ENCODE peak calls at places on chromosomes 4 and X, in eight cellular contexts. W is upper lobe of left lung, P is breast epithelium, E is transverse colon, R is H1, C is GM23338, J is K562, B is suprapubic skin. A is an unnamed sample.

GRCh38 chrX:82556588-82556987 is 951.5 kb upstream of the POU3F4 start:
- DNase-seq in W (no peak), J (no peak), B (no peak), C (peak; percentile 9), E (no peak), P (no peak), R (no peak), A (no peak)

GRCh38 chr4:14958436-14958835 is 43.8 kb upstream of the CPEB2 start:
- DNase-seq in B (no peak), W (no peak), P (no peak), C (no peak), J (no peak), R (no peak), E (no peak), A (no peak)

GRCh38 chrX:39616098-39616729 is 481.5 kb downstream of the BCOR start:
- DNase-seq in C (no peak), E (no peak), P (no peak), R (no peak), J (no peak), W (no peak), B (no peak), A (no peak)

GRCh38 chrX:117483950-117484349 is 632.7 kb downstream of the KLHL13 start:
- DNase-seq in B (no peak), C (no peak), J (no peak), R (no peak), P (no peak), E (no peak), W (no peak), A (peak; percentile 51)

GRCh38 chr4:78737020-78737419 is 39.1 kb upstream of the BMP2K start:
- DNase-seq in E (no peak), B (no peak), W (no peak), P (no peak), R (no peak), C (no peak), J (no peak), A (no peak)

GRCh38 chr4:43224591-43224990 is 332.1 kb downstream of the GRXCR1 start:
- DNase-seq in R (no peak), B (no peak), W (no peak), C (no peak), E (no peak), P (no peak), J (no peak), A (no peak)

GRCh38 chrX:10011991-10012390 is 44.8 kb downstream of the CLDN34 start:
- DNase-seq in B (no peak), J (no peak), R (no peak), W (no peak), E (no peak), C (peak; percentile 48), P (no peak), A (no peak)

GRCh38 chr4:818106-818921 is 7.6 kb downstream of the CPLX1 start:
- DNase-seq in R (no peak), W (peak; percentile 84), B (peak; percentile 53), J (no peak), P (no peak), E (no peak), C (no peak), A (no peak)

GRCh38 chr4:120293341-120293740 is 226.7 kb upstream of the MAD2L1 start:
- DNase-seq in B (no peak), C (no peak), E (no peak), W (no peak), R (no peak), P (no peak), J (no peak), A (no peak)

GRCh38 chr4:2829933-2830451 is 13.7 kb upstream of the ADD1 start:
- DNase-seq in E (no peak), J (no peak), R (no peak), B (no peak), W (peak; percentile 82), P (no peak), C (no peak), A (peak; percentile 73)

GRCh38 chr4:101349346-101350064 is 2.2 kb upstream of the PPP3CA start:
- DNase-seq in C (no peak), J (no peak), R (no peak), E (peak; percentile 51), W (no peak), P (peak; percentile 41), B (peak; percentile 73), A (no peak)

GRCh38 chrX:77658886-77659285 is 127.1 kb downstream of the ATRX start:
- DNase-seq in R (no peak), B (no peak), C (no peak), W (no peak), P (no peak), J (no peak), E (no peak), A (no peak)

GRCh38 chr4:11618666-11619282 is 190.1 kb upstream of the HS3ST1 start:
- DNase-seq in J (no peak), P (no peak), B (no peak), E (no peak), W (no peak), C (no peak), R (no peak), A (no peak)

GRCh38 chrX:115679460-115679859 is 118.5 kb downstream of the PLS3 start:
- DNase-seq in E (no peak), P (no peak), W (no peak), C (peak; percentile 54), B (no peak), R (no peak), J (peak; percentile 8), A (no peak)

GRCh38 chrX:38318196-38318595 is 9.1 kb downstream of the RPGR start:
- DNase-seq in J (no peak), B (no peak), W (no peak), E (no peak), P (no peak), C (no peak), R (no peak), A (no peak)

GRCh38 chr4:143300860-143301259 is 35.8 kb upstream of the GAB1 start:
- DNase-seq in W (no peak), E (no peak), B (no peak), J (no peak), R (no peak), C (no peak), P (no peak), A (no peak)

GRCh38 chr4:24515698-24516097 is 68.7 kb downstream of the DHX15 start:
- DNase-seq in J (no peak), R (no peak), W (no peak), E (no peak), B (no peak), C (peak; percentile 70), P (no peak), A (no peak)

GRCh38 chr4:85147481-85148076 is 181.1 kb upstream of the WDFY3 start:
- DNase-seq in W (no peak), B (no peak), E (peak; percentile 24), R (no peak), P (peak; percentile 31), C (peak; percentile 88), J (peak; percentile 18), A (peak; percentile 71)

GRCh38 chr4:87032884-87033533 is 98.2 kb downstream of the AFF1 start:
- DNase-seq in C (no peak), E (no peak), J (no peak), P (no peak), B (no peak), W (no peak), R (no peak), A (no peak)
- H3K4me3 ChIP-seq in C (no peak overlapping the region), E (peak overlapping the region; percentile 16), J (no peak overlapping the region), P (no peak overlapping the region), B (no peak overlapping the region), W (no peak overlapping the region), R (no peak overlapping the region), A (no peak overlapping the region)

GRCh38 chrX:129748265-129748664 is 9.5 kb downstream of the XPNPEP2 start:
- DNase-seq in W (no peak), E (no peak), R (no peak), C (no peak), P (no peak), J (no peak), B (peak; percentile 53), A (no peak)
- TF ChIP-seq POLR2AphosphoS5 in W (no peak), E (no peak), R (no peak), C (no peak), P (no peak), J (no peak), B (no peak), A (no peak)

GRCh38 chr4:113587156-113587555 is 174.4 kb downstream of the CAMK2D start:
- DNase-seq in B (no peak), R (no peak), C (no peak), W (no peak), E (no peak), J (no peak), P (no peak), A (no peak)

GRCh38 chr4:113588895-113589668 is 172.5 kb downstream of the CAMK2D start:
- DNase-seq in J (no peak), W (no peak), C (no peak), P (no peak), E (no peak), B (no peak), R (no peak), A (no peak)

GRCh38 chr4:113587640-113588275 is 173.8 kb downstream of the CAMK2D start:
- DNase-seq in C (no peak), W (no peak), B (no peak), R (no peak), J (no peak), E (no peak), P (no peak), A (no peak)

GRCh38 chr4:113584407-113585150 is 177.0 kb downstream of the CAMK2D start:
- DNase-seq in W (no peak), R (no peak), J (peak; percentile 40), B (no peak), C (peak; percentile 65), P (no peak), E (no peak), A (no peak)

GRCh38 chr4:113586072-113586471 is 175.5 kb downstream of the CAMK2D start:
- DNase-seq in J (no peak), C (no peak), W (no peak), E (no peak), R (no peak), B (no peak), P (no peak), A (no peak)
- H3K4me1 ChIP-seq in J (no peaks in the 10 kb centered on the region), C (peaks cover 12% of the 10 kb centered on the region), W (no peaks in the 10 kb centered on the region), E (peaks cover 28% of the 10 kb centered on the region), R (peaks cover 6% of the 10 kb centered on the region), B (no peaks in the 10 kb centered on the region), P (no peaks in the 10 kb centered on the region), A (no peaks in the 10 kb centered on the region)

DNA sequence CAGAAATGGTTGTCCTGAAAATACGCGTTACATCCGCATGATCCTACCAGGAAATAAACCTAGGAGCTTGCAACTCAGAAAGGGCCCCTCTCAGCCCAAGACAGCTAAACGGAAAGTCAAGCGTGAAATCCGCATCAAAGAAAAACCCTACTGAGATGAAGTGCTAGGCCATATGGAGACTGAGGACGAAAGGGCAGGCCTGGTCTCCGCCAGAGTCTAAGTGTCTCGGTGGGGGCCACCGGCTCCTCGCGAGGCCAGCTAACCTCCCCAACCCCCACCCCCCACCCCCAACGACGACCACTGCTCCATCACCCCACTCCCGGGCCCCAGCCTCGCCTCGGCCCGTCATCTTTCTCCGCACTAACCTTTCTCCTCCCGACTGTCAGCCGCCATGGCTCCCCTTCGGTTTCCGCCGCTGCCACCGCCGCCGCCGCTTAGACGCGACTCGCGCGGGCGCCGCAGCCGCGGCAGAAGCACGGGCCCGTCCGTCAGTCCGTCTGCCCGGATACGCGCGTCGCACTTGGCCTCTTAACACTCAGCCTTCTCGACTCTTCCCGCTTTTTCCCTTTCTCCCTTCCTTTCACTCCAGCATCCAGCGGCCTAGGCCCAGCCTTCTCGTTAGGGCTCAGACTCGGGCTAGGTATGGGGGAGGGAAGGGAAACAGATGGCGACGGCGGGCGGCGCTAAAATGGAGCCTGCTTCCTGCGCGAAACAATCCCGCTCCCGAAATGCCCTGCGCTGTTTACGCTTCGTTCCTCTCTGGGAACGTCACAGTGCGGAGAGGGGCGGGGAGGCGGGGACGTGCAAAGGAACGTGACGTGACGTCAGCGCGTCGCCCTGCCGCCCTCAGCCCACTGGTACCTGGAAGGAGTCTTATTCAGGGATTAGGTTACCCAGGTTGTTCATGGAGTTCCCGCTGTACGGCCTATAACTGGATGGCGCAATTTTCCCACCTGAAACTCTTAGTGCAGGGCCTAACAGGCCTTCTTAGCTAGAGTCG is at the start of gene YTHDC1:
- DNase-seq in B (peak; percentile 98), W (peak; percentile 96), J (peak; percentile 89), R (peak; percentile 88), C (peak; percentile 99), P (peak; percentile 96), E (peak; percentile 98), A (peak; percentile 98)
- H3K4me3 ChIP-seq in B (peak within 1 kb of the TSS; percentile 93), W (peak within 1 kb of the TSS; percentile 78), J (peak within 1 kb of the TSS; percentile 91), R (peak within 1 kb of the TSS; percentile 90), C (peak within 1 kb of the TSS; percentile 87), P (peak within 1 kb of the TSS; percentile 92), E (peak within 1 kb of the TSS; percentile 71), A (peak within 1 kb of the TSS; percentile 70)

A was measured in spleen.